ENCODE peak calls at places on chromosome 2, in six cellular contexts. D is choroid plexus epithelial cell, C is NCI-H1092 treated with DMSO at 0.1 percent for 48 hours, B is endothelial cell of umbilical vein, I is mucosa of descending colon, P is osteocyte. W is an unnamed sample.
A peak's percentile ranks its signal among the peaks of the same experiment; 100 is the strongest.

GRCh38 chr2:206256711-206257110 is 17.8 kb upstream of the ZDBF2 start:
- DNase-seq in C (no peak), D (no peak), B (no peak), I (no peak), P (no peak), W (no peak)

GRCh38 chr2:162490795-162491470 is 147.0 kb downstream of the GCA start:
- DNase-seq in D (no peak), B (no peak), C (no peak), I (no peak), P (no peak), W (no peak)

GRCh38 chr2:212213191-212213590 is 325.4 kb downstream of the ERBB4 start:
- DNase-seq in D (no peak), C (no peak), B (no peak), I (no peak), P (no peak), W (no peak)

GRCh38 chr2:235494716-235495372 is 1.0 kb downstream of the AGAP1 start:
- DNase-seq in B (peak; percentile 60), C (no peak), D (peak; percentile 56), I (peak; percentile 68), P (no peak), W (no peak)

GRCh38 chr2:233469261-233470006 is 97.1 kb downstream of the USP40 start:
- DNase-seq in I (no peak), D (no peak), C (no peak), B (no peak), P (no peak), W (no peak)

GRCh38 chr2:237208373-237209045 is 122.8 kb downstream of the COPS8 start:
- DNase-seq in C (no peak), D (peak; percentile 73), I (no peak), B (no peak), P (peak; percentile 40), W (no peak)

GRCh38 chr2:69382547-69382946 is 4.5 kb downstream of the GFPT1 start:
- DNase-seq in C (no peak), D (peak; percentile 2), I (no peak), B (no peak), P (no peak), W (no peak)

GRCh38 chr2:121974919-121975654 is 219.6 kb downstream of the TSN start:
- DNase-seq in B (peak; percentile 60), P (peak; percentile 81), C (peak; percentile 69), D (peak; percentile 81), I (peak; percentile 49), W (peak; percentile 81)

GRCh38 chr2:86453838-86454237 is 12.7 kb downstream of the KDM3A start:
- DNase-seq in P (no peak), I (no peak), D (peak; percentile 92), C (peak; percentile 24), B (peak; percentile 63), W (peak; percentile 83)

GRCh38 chr2:160918909-160919503 is 241.2 kb upstream of the TANK start:
- DNase-seq in B (peak; percentile 68), D (peak; percentile 79), P (no peak), C (peak; percentile 23), I (peak; percentile 70), W (no peak)

W was measured in SK-N-MC.